ENCODE peak calls at places on chromosomes 7 and 10, in five cellular contexts. One of them, this sample, is unnamed.

GRCh38 chr7:33841658-33842057 is 63.7 kb upstream of the BMPER start:
- DNase-seq in upper lobe of left lung: no peak
- DNase-seq in psoas muscle: peak; percentile 23
- DNase-seq in mammary epithelial cell: peak; percentile 41
- DNase-seq in heart right ventricle: no peak
- DNase-seq in this sample: no peak

GRCh38 chr10:78746178-78746763 is 322.5 kb upstream of the ZMIZ1 start:
- DNase-seq in upper lobe of left lung: no peak
- DNase-seq in psoas muscle: no peak
- DNase-seq in mammary epithelial cell: no peak
- DNase-seq in heart right ventricle: no peak
- DNase-seq in this sample: no peak

GRCh38 chr10:119608316-119609155 is 11.8 kb upstream of the TIAL1 start:
- DNase-seq in upper lobe of left lung: peak; percentile 56
- DNase-seq in psoas muscle: peak; percentile 43
- DNase-seq in mammary epithelial cell: peak; percentile 38
- DNase-seq in heart right ventricle: peak; percentile 39
- DNase-seq in this sample: peak; percentile 72

GRCh38 chr10:96133135-96133534 is 3.0 kb downstream of the ZNF518A start:
- DNase-seq in upper lobe of left lung: no peak
- DNase-seq in psoas muscle: no peak
- DNase-seq in mammary epithelial cell: peak; percentile 73
- DNase-seq in heart right ventricle: no peak
- DNase-seq in this sample: no peak

GRCh38 chr10:68124718-68125117 is 15.4 kb downstream of the MYPN start:
- DNase-seq in upper lobe of left lung: no peak
- DNase-seq in psoas muscle: no peak
- DNase-seq in mammary epithelial cell: no peak
- DNase-seq in heart right ventricle: no peak
- DNase-seq in this sample: no peak

GRCh38 chr10:118564652-118565051 is 30.8 kb downstream of the PRLHR start:
- DNase-seq in upper lobe of left lung: no peak
- DNase-seq in psoas muscle: no peak
- DNase-seq in mammary epithelial cell: no peak
- DNase-seq in heart right ventricle: no peak
- DNase-seq in this sample: no peak

GRCh38 chr7:141785711-141786552 is 4.1 kb upstream of the TAS2R5 start:
- DNase-seq in upper lobe of left lung: peak; percentile 32
- DNase-seq in psoas muscle: no peak
- DNase-seq in mammary epithelial cell: peak; percentile 39
- DNase-seq in heart right ventricle: no peak
- DNase-seq in this sample: no peak

GRCh38 chr7:147432068-147432467 is 1158.5 kb upstream of the C7orf33 start:
- DNase-seq in upper lobe of left lung: no peak
- DNase-seq in psoas muscle: no peak
- DNase-seq in mammary epithelial cell: no peak
- DNase-seq in heart right ventricle: no peak
- DNase-seq in this sample: no peak

GRCh38 chr10:6781133-6781770 is 201.2 kb upstream of the PRKCQ start:
- DNase-seq in upper lobe of left lung: no peak
- DNase-seq in psoas muscle: no peak
- DNase-seq in mammary epithelial cell: no peak
- DNase-seq in heart right ventricle: no peak
- DNase-seq in this sample: no peak

GRCh38 chr7:129698516-129699418 is 87.2 kb downstream of the NRF1 start:
- DNase-seq in upper lobe of left lung: no peak
- DNase-seq in psoas muscle: no peak
- DNase-seq in mammary epithelial cell: peak; percentile 48
- DNase-seq in heart right ventricle: no peak
- DNase-seq in this sample: no peak

GRCh38 chr7:37322831-37323230 is 125.8 kb downstream of the ELMO1 start:
- DNase-seq in upper lobe of left lung: no peak
- DNase-seq in psoas muscle: no peak
- DNase-seq in mammary epithelial cell: no peak
- DNase-seq in heart right ventricle: no peak
- DNase-seq in this sample: no peak

GRCh38 chr7:99788554-99788953 is 4.6 kb upstream of the CYP3A4 start:
- DNase-seq in upper lobe of left lung: no peak
- DNase-seq in psoas muscle: no peak
- DNase-seq in mammary epithelial cell: peak; percentile 48
- DNase-seq in heart right ventricle: no peak
- DNase-seq in this sample: no peak

GRCh38 chr10:52261362-52261761 is 52.7 kb upstream of the DKK1 start:
- DNase-seq in upper lobe of left lung: no peak
- DNase-seq in psoas muscle: no peak
- DNase-seq in mammary epithelial cell: peak; percentile 66
- DNase-seq in heart right ventricle: no peak
- DNase-seq in this sample: no peak

GRCh38 chr10:118672766-118673715 is 77.6 kb upstream of the PRLHR start:
- DNase-seq in upper lobe of left lung: no peak
- DNase-seq in psoas muscle: no peak
- DNase-seq in mammary epithelial cell: no peak
- DNase-seq in heart right ventricle: no peak
- DNase-seq in this sample: no peak

GRCh38 chr10:113415246-113415645 is 137.6 kb upstream of the HABP2 start:
- DNase-seq in upper lobe of left lung: no peak
- DNase-seq in psoas muscle: no peak
- DNase-seq in mammary epithelial cell: peak; percentile 12
- DNase-seq in heart right ventricle: no peak
- DNase-seq in this sample: no peak

GRCh38 chr7:91082038-91082437 is 182.2 kb upstream of the FZD1 start:
- DNase-seq in upper lobe of left lung: no peak
- DNase-seq in psoas muscle: no peak
- DNase-seq in mammary epithelial cell: no peak
- DNase-seq in heart right ventricle: no peak
- DNase-seq in this sample: no peak

GRCh38 chr7:35605760-35606159 is 89.2 kb downstream of the HERPUD2 start:
- DNase-seq in upper lobe of left lung: no peak
- DNase-seq in psoas muscle: no peak
- DNase-seq in mammary epithelial cell: peak; percentile 43
- DNase-seq in heart right ventricle: no peak
- DNase-seq in this sample: no peak

GRCh38 chr7:156494960-156495359 is 145.6 kb upstream of the RNF32 start:
- DNase-seq in upper lobe of left lung: no peak
- DNase-seq in psoas muscle: no peak
- DNase-seq in mammary epithelial cell: no peak
- DNase-seq in heart right ventricle: no peak
- DNase-seq in this sample: no peak

GRCh38 chr10:54797636-54798395 is 3.2 kb downstream of the PCDH15 start:
- DNase-seq in upper lobe of left lung: no peak
- DNase-seq in psoas muscle: no peak
- DNase-seq in mammary epithelial cell: peak; percentile 51
- DNase-seq in heart right ventricle: no peak
- DNase-seq in this sample: no peak

GRCh38 chr7:40885503-40885902 is 750.7 kb downstream of the SUGCT start:
- DNase-seq in upper lobe of left lung: no peak
- DNase-seq in psoas muscle: no peak
- DNase-seq in mammary epithelial cell: peak; percentile 43
- DNase-seq in heart right ventricle: no peak
- DNase-seq in this sample: no peak

GRCh38 chr7:37218956-37219355 is 229.7 kb downstream of the ELMO1 start:
- DNase-seq in upper lobe of left lung: no peak
- DNase-seq in psoas muscle: no peak
- DNase-seq in mammary epithelial cell: no peak
- DNase-seq in heart right ventricle: peak; percentile 41
- DNase-seq in this sample: no peak

GRCh38 chr10:69679736-69680135 is 49.7 kb downstream of the FAM241B start:
- DNase-seq in upper lobe of left lung: no peak
- DNase-seq in psoas muscle: no peak
- DNase-seq in mammary epithelial cell: no peak
- DNase-seq in heart right ventricle: no peak
- DNase-seq in this sample: no peak

GRCh38 chr7:130490287-130490686 is 1.6 kb upstream of the MEST start:
- DNase-seq in upper lobe of left lung: no peak
- DNase-seq in psoas muscle: no peak
- DNase-seq in mammary epithelial cell: no peak
- DNase-seq in heart right ventricle: no peak
- DNase-seq in this sample: no peak

GRCh38 chr7:19957664-19958063 is 184.2 kb upstream of the TMEM196 start:
- DNase-seq in upper lobe of left lung: no peak
- DNase-seq in psoas muscle: no peak
- DNase-seq in mammary epithelial cell: peak; percentile 74
- DNase-seq in heart right ventricle: no peak
- DNase-seq in this sample: no peak

GRCh38 chr10:69278446-69278963 is at the start of gene HK1:
- DNase-seq in upper lobe of left lung: no peak
- DNase-seq in psoas muscle: no peak
- DNase-seq in mammary epithelial cell: no peak
- DNase-seq in heart right ventricle: peak; percentile 23
- DNase-seq in this sample: no peak

GRCh38 chr10:5684971-5685763 is 529 bp downstream of the TASOR2 start:
- DNase-seq in upper lobe of left lung: peak; percentile 78
- DNase-seq in psoas muscle: peak; percentile 66
- DNase-seq in mammary epithelial cell: peak; percentile 71
- DNase-seq in heart right ventricle: peak; percentile 72
- DNase-seq in this sample: peak; percentile 84

GRCh38 chr10:48448796-48449195 is 142.3 kb downstream of the MAPK8 start:
- DNase-seq in upper lobe of left lung: no peak
- DNase-seq in psoas muscle: no peak
- DNase-seq in mammary epithelial cell: peak; percentile 47
- DNase-seq in heart right ventricle: no peak
- DNase-seq in this sample: no peak

GRCh38 chr7:88758355-88759215 is 915 bp upstream of the ZNF804B start:
- DNase-seq in upper lobe of left lung: no peak
- DNase-seq in psoas muscle: no peak
- DNase-seq in mammary epithelial cell: no peak
- DNase-seq in heart right ventricle: no peak
- DNase-seq in this sample: peak; percentile 55

GRCh38 chr10:101858723-101859500 is 15.3 kb upstream of the KCNIP2 start:
- DNase-seq in upper lobe of left lung: no peak
- DNase-seq in psoas muscle: no peak
- DNase-seq in mammary epithelial cell: no peak
- DNase-seq in heart right ventricle: no peak
- DNase-seq in this sample: no peak
- H3K27ac ChIP-seq in upper lobe of left lung: no peak overlapping the region
- H3K27ac ChIP-seq in psoas muscle: no peak overlapping the region
- H3K27ac ChIP-seq in mammary epithelial cell: no peak overlapping the region
- H3K27ac ChIP-seq in heart right ventricle: peak overlapping the region; percentile 37
- H3K27ac ChIP-seq in this sample: no peak overlapping the region

DNA sequence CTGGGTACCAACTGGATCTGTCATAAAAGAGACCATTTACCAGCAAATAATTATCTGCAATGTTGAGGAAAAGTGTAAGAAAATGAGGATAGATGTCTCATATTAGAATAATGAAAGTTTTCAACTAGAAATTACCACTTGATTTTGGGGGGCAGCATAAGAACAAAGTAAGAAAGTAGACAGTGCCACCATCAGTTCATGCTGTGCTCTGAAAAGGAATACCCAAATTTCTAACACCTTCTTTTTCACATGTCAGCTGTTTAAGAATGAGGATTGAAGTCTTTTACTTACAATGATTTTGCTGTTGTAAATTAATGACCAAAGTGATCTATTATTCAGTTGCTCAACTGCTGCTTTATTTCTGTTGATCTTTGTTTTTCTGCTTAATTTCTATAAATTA is 578.3 kb downstream of the ETV1 start:
- DNase-seq in upper lobe of left lung: no peak
- DNase-seq in psoas muscle: no peak
- DNase-seq in mammary epithelial cell: no peak
- DNase-seq in heart right ventricle: no peak
- DNase-seq in this sample: no peak
- TF ChIP-seq CTCF in upper lobe of left lung: no peak
- TF ChIP-seq CTCF in psoas muscle: no peak
- TF ChIP-seq CTCF in mammary epithelial cell: peak; percentile 3
- TF ChIP-seq CTCF in heart right ventricle: no peak
- TF ChIP-seq CTCF in this sample: no peak

DNA sequence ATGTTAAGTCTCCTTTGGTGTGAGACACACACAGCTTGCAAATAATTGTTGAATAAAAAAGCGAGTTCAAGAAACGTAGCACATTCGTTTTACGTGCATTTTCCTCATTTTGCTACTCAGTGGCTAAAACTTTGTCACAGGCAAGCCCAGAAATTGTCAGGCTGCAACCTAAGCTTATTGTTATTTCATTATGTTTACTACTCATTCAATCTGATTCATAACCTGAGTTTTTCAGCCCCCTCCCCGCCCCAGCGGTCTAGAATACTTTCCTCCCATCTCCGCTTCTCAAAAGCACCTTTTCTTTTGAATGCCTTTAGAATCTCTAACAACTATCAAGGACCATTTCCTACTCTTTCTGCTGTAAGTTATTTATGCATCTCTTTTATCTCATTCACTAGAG is 1.1 kb downstream of the FAM133B start:
- DNase-seq in upper lobe of left lung: no peak
- DNase-seq in psoas muscle: no peak
- DNase-seq in mammary epithelial cell: no peak
- DNase-seq in heart right ventricle: no peak
- DNase-seq in this sample: no peak
- H3K27ac ChIP-seq in upper lobe of left lung: peak overlapping the region; percentile 92
- H3K27ac ChIP-seq in psoas muscle: peak overlapping the region; percentile 92
- H3K27ac ChIP-seq in mammary epithelial cell: peak overlapping the region; percentile 95
- H3K27ac ChIP-seq in heart right ventricle: no peak overlapping the region
- H3K27ac ChIP-seq in this sample: peak overlapping the region; percentile 90

GRCh38 chr7:121433775-121434174 is 37.7 kb upstream of the FAM3C start:
- DNase-seq in upper lobe of left lung: no peak
- DNase-seq in psoas muscle: no peak
- DNase-seq in mammary epithelial cell: no peak
- DNase-seq in heart right ventricle: no peak
- DNase-seq in this sample: no peak

GRCh38 chr7:121429803-121430202 is 33.7 kb upstream of the FAM3C start:
- DNase-seq in upper lobe of left lung: no peak
- DNase-seq in psoas muscle: no peak
- DNase-seq in mammary epithelial cell: no peak
- DNase-seq in heart right ventricle: no peak
- DNase-seq in this sample: no peak

GRCh38 chr7:121430558-121430957 is 34.5 kb upstream of the FAM3C start:
- DNase-seq in upper lobe of left lung: no peak
- DNase-seq in psoas muscle: no peak
- DNase-seq in mammary epithelial cell: no peak
- DNase-seq in heart right ventricle: no peak
- DNase-seq in this sample: no peak

GRCh38 chr7:121431996-121432395 is 35.9 kb upstream of the FAM3C start:
- DNase-seq in upper lobe of left lung: no peak
- DNase-seq in psoas muscle: no peak
- DNase-seq in mammary epithelial cell: no peak
- DNase-seq in heart right ventricle: no peak
- DNase-seq in this sample: no peak

GRCh38 chr7:121431389-121431788 is 35.3 kb upstream of the FAM3C start:
- DNase-seq in upper lobe of left lung: no peak
- DNase-seq in psoas muscle: no peak
- DNase-seq in mammary epithelial cell: no peak
- DNase-seq in heart right ventricle: no peak
- DNase-seq in this sample: no peak
- TF ChIP-seq CTCF in upper lobe of left lung: no peak
- TF ChIP-seq CTCF in psoas muscle: no peak
- TF ChIP-seq CTCF in mammary epithelial cell: no peak
- TF ChIP-seq CTCF in heart right ventricle: no peak
- TF ChIP-seq CTCF in this sample: no peak

This sample was measured in upper lobe of right lung.